ENCODE peak calls at places on chromosomes 4 and X, in ten cellular contexts. Z is HEK293T; A is Panc1; C is lower lobe of right lung; H is GM23248; I is activated CD8-positive, alpha-beta memory T cell treated with anti-CD3 and anti-CD28 coated beads, Interleukin-2, amount 50 U/mL, for 48 hours; G is T-helper 2 cell; Q is RPMI7951; L is NCI-H1417 treated with DMSO at 0.1 percent for 48 hours; Y is T-helper 9 cell. U is an unnamed sample.

GRCh38 chrX:389021-389441 is 2.3 kb upstream of the PPP2R3B start:
- DNase-seq in I (no peak), Y (no peak), G (no peak), H (no peak), C (no peak), Z (no peak), Q (peak), A (no peak), L (no peak), U (no peak)

GRCh38 chr4:11397146-11397545 is 31.5 kb downstream of the HS3ST1 start:
- DNase-seq in Y (no peak), Z (no peak), C (no peak), G (no peak), I (no peak), A (no peak), L (no peak), Q (no peak), H (no peak), U (no peak)

GRCh38 chrX:437636-438390 is 51.1 kb upstream of the PPP2R3B start:
- DNase-seq in A (no peak), Z (no peak), L (no peak), G (no peak), Y (no peak), I (no peak), H (no peak), C (peak), Q (no peak), U (no peak)

GRCh38 chrX:48540015-48540350 is 469 bp downstream of the TBC1D25 start:
- DNase-seq in A (no peak), I (no peak), C (no peak), H (peak), Y (peak), Q (peak), L (peak), Z (peak), G (peak), U (peak)

GRCh38 chrX:154799554-154800348 is 5.5 kb downstream of the MPP1 start:
- DNase-seq in C (no peak), A (no peak), Z (no peak), L (peak), G (no peak), Q (no peak), Y (no peak), H (no peak), I (no peak), U (no peak)

GRCh38 chr4:186932631-186933150 is 209.0 kb upstream of the FAT1 start:
- DNase-seq in L (no peak), Y (no peak), Q (peak), G (no peak), H (peak), Z (no peak), C (no peak), A (no peak), I (no peak), U (no peak)

GRCh38 chr4:156778606-156779005 is 193.0 kb downstream of the PDGFC start:
- DNase-seq in G (no peak), Z (no peak), H (peak), C (no peak), Y (no peak), Q (peak), A (no peak), L (no peak), I (no peak), U (no peak)

GRCh38 chr4:4333265-4333706 is 43.2 kb downstream of the ZBTB49 start:
- DNase-seq in H (peak), Z (no peak), I (no peak), A (no peak), Y (no peak), G (no peak), C (peak), Q (peak), L (no peak), U (no peak)

GRCh38 chr4:93327346-93327745 is 501.2 kb upstream of the ATOH1 start:
- DNase-seq in I (no peak), H (no peak), Z (no peak), C (no peak), G (no peak), A (no peak), Y (no peak), L (no peak), Q (peak), U (no peak)

GRCh38 chr4:57020467-57021101 is 41.9 kb downstream of the POLR2B start:
- DNase-seq in A (no peak), Q (peak), Z (no peak), I (no peak), L (no peak), H (peak), C (no peak), G (no peak), Y (no peak), U (no peak)

GRCh38 chr4:170278481-170278880 is 188.7 kb upstream of the AADAT start:
- DNase-seq in G (no peak), Y (no peak), A (no peak), C (no peak), L (no peak), H (no peak), I (no peak), Q (no peak), Z (no peak), U (no peak)

GRCh38 chrX:133838761-133839676 is 146.4 kb downstream of the GPC3 start:
- DNase-seq in G (no peak), Y (peak), H (peak), A (peak), Z (peak), I (peak), L (no peak), Q (peak), C (no peak), U (no peak)

GRCh38 chr4:185916683-185917082 is 104.7 kb upstream of the SORBS2 start:
- DNase-seq in G (no peak), Y (no peak), Q (no peak), A (no peak), I (no peak), C (no peak), L (no peak), H (no peak), Z (no peak), U (no peak)

GRCh38 chrX:63561425-63561824 is 210.3 kb upstream of the SPIN4 start:
- DNase-seq in L (no peak), H (peak), G (no peak), Z (no peak), Y (no peak), A (no peak), I (no peak), C (no peak), Q (peak), U (no peak)

GRCh38 chrX:43870758-43871419 is 11.4 kb downstream of the MAOB start:
- DNase-seq in Y (no peak), I (no peak), L (no peak), Q (no peak), C (no peak), G (no peak), Z (no peak), H (no peak), A (no peak), U (no peak)

GRCh38 chr4:124903995-124904722 is 191.6 kb upstream of the ANKRD50 start:
- DNase-seq in Y (no peak), L (no peak), Q (peak), H (peak), C (no peak), A (no peak), Z (peak), I (no peak), G (no peak), U (no peak)

GRCh38 chr4:151744614-151745013 is 16.2 kb downstream of the GATB start:
- DNase-seq in H (peak), G (no peak), A (peak), Y (no peak), L (no peak), I (no peak), Z (peak), C (no peak), Q (peak), U (no peak)

GRCh38 chrX:130179579-130180215 is 7.9 kb downstream of the RAB33A start:
- DNase-seq in Z (no peak), L (no peak), H (peak), G (no peak), Y (no peak), C (no peak), A (no peak), I (no peak), Q (no peak), U (no peak)

GRCh38 chr4:40995850-40996249 is 218.5 kb downstream of the APBB2 start:
- DNase-seq in C (no peak), Q (peak), L (no peak), I (no peak), Y (no peak), G (no peak), H (peak), Z (no peak), A (no peak), U (no peak)

GRCh38 chr4:10123227-10124101 is 6.9 kb upstream of the WDR1 start:
- DNase-seq in H (no peak), I (no peak), Y (no peak), A (no peak), L (no peak), C (no peak), Z (no peak), G (no peak), Q (no peak), U (peak)

GRCh38 chr4:13567125-13567524 is 22.8 kb upstream of the NKX3-2 start:
- DNase-seq in Z (no peak), Q (no peak), L (no peak), G (no peak), Y (no peak), H (no peak), C (no peak), I (no peak), A (no peak), U (no peak)

GRCh38 chr4:159946983-159947645 is 844.2 kb downstream of the RAPGEF2 start:
- DNase-seq in Y (no peak), C (no peak), Q (peak), H (peak), L (peak), G (no peak), A (peak), Z (peak), I (no peak), U (no peak)

GRCh38 chrX:24647257-24648058 is at the start of gene PCYT1B:
- DNase-seq in A (no peak), Y (peak), Q (peak), G (peak), C (peak), L (peak), H (peak), I (peak), Z (peak), U (peak)

GRCh38 chr4:168475745-168476144 is 4.5 kb downstream of the DDX60L start:
- DNase-seq in Y (no peak), H (peak), Q (no peak), I (no peak), G (no peak), A (no peak), L (no peak), C (no peak), Z (no peak), U (no peak)

GRCh38 chr4:185742766-185743165 is 69.2 kb downstream of the SORBS2 start:
- DNase-seq in G (no peak), Q (peak), Y (no peak), I (no peak), L (no peak), A (no peak), C (no peak), Z (no peak), H (peak), U (no peak)

GRCh38 chr4:32876546-32876945 is 2156.4 kb downstream of the PCDH7 start:
- DNase-seq in A (no peak), G (no peak), H (no peak), Q (no peak), L (no peak), Y (no peak), C (no peak), Z (no peak), I (no peak), U (no peak)

GRCh38 chr4:34486964-34487363 is 1757.3 kb downstream of the ARAP2 start:
- DNase-seq in H (no peak), A (no peak), Y (no peak), Z (no peak), G (no peak), I (no peak), C (no peak), L (no peak), Q (no peak), U (no peak)

GRCh38 chr4:47531241-47531953 is 46.3 kb downstream of the ATP10D start:
- DNase-seq in L (no peak), Q (peak), I (peak), H (peak), Z (no peak), G (peak), C (no peak), A (no peak), Y (peak), U (peak)

GRCh38 chr4:7668282-7668681 is 233.6 kb upstream of the PSAPL1 start:
- DNase-seq in Q (no peak), H (no peak), G (no peak), Z (no peak), L (no peak), C (no peak), I (no peak), A (no peak), Y (no peak), U (no peak)

GRCh38 chr4:121943941-121944340 is 7.9 kb downstream of the TRPC3 start:
- DNase-seq in Z (peak), L (no peak), Q (no peak), C (no peak), H (no peak), G (no peak), A (no peak), Y (no peak), I (no peak), U (no peak)

GRCh38 chrX:67781132-67781531 is 237.3 kb downstream of the AR start:
- DNase-seq in I (no peak), C (no peak), L (no peak), Q (no peak), Z (no peak), A (no peak), H (peak), G (no peak), Y (no peak), U (no peak)

GRCh38 chr4:26372525-26373172 is 51.8 kb downstream of the RBPJ start:
- DNase-seq in Q (peak), Z (peak), G (peak), Y (peak), H (peak), L (peak), C (no peak), A (peak), I (peak), U (peak)

GRCh38 chr4:63919636-63920365 is 489.4 kb downstream of the TECRL start:
- DNase-seq in Y (no peak), Z (no peak), G (no peak), C (no peak), A (no peak), I (no peak), H (no peak), Q (no peak), L (no peak), U (no peak)

GRCh38 chrX:130015181-130015580 is 32.7 kb downstream of the BCORL1 start:
- DNase-seq in G (no peak), L (no peak), Z (no peak), H (no peak), Y (no peak), I (no peak), A (no peak), Q (no peak), C (no peak), U (no peak)

GRCh38 chr4:13349096-13349495 is 135.0 kb downstream of the RAB28 start:
- DNase-seq in G (no peak), Q (peak), L (no peak), Y (no peak), I (no peak), C (no peak), H (peak), A (no peak), Z (no peak), U (no peak)

GRCh38 chrX:50067435-50068292 is 133.1 kb downstream of the AKAP4 start:
- DNase-seq in Q (no peak), Y (no peak), A (no peak), C (peak), Z (peak), L (peak), G (no peak), I (no peak), H (no peak), U (no peak)

GRCh38 chr4:102114118-102114630 is 231.1 kb downstream of the SLC39A8 start:
- DNase-seq in A (no peak), Y (no peak), Z (no peak), Q (no peak), L (no peak), C (no peak), G (no peak), H (no peak), I (no peak), U (no peak)